ENCODE peak calls at places on chromosomes 2 and 18, in five cellular contexts. V is left ventricle myocardium inferior; S is GM23248; H is CD4-positive, alpha-beta T cell; M is hepatocyte. O is an unnamed sample.
A peak's percentile ranks its signal among the peaks of the same experiment; 100 is the strongest.

GRCh38 chr18:35276276-35276675 is 13.8 kb downstream of the ZSCAN30 start:
- DNase-seq in V (no peak), M (no peak), S (no peak), H (no peak), O (no peak)

GRCh38 chr2:12177052-12177994 is 430.9 kb downstream of the LPIN1 start:
- DNase-seq in M (peak; percentile 65), S (peak; percentile 85), V (peak; percentile 42), H (no peak), O (no peak)

GRCh38 chr2:31397099-31397498 is 17.4 kb downstream of the XDH start:
- DNase-seq in M (no peak), V (peak; percentile 64), H (no peak), S (no peak), O (no peak)

GRCh38 chr2:54666131-54666637 is 57.3 kb upstream of the EML6 start:
- DNase-seq in H (no peak), M (peak; percentile 52), S (peak; percentile 90), V (peak; percentile 59), O (no peak)

GRCh38 chr18:65761636-65762310 is 11.0 kb downstream of the CDH7 start:
- DNase-seq in H (no peak), M (no peak), V (no peak), S (no peak), O (no peak)

GRCh38 chr2:226031962-226032441 is 632.5 kb downstream of the NYAP2 start:
- DNase-seq in M (peak; percentile 48), V (no peak), H (no peak), S (peak; percentile 39), O (no peak)

GRCh38 chr2:68770271-68771111 is 35.9 kb downstream of the ARHGAP25 start:
- DNase-seq in M (no peak), S (no peak), H (no peak), V (no peak), O (no peak)

GRCh38 chr2:37156857-37157714 is at the start of gene EIF2AK2:
- DNase-seq in H (peak; percentile 72), V (peak; percentile 86), S (peak; percentile 96), M (peak; percentile 92), O (peak; percentile 79)

GRCh38 chr2:70995227-70995729 is 605 bp upstream of the TEX261 start:
- DNase-seq in S (peak; percentile 48), M (peak; percentile 78), V (no peak), H (peak; percentile 33), O (peak; percentile 33)

GRCh38 chr2:127051116-127051779 is 55.7 kb downstream of the BIN1 start:
- DNase-seq in S (no peak), M (no peak), H (no peak), V (peak; percentile 14), O (no peak)

GRCh38 chr2:46964835-46965560 is 49.4 kb upstream of the MCFD2 start:
- DNase-seq in M (no peak), H (no peak), V (no peak), S (no peak), O (no peak)

GRCh38 chr2:10123281-10123680 is 742 bp downstream of the RRM2 start:
- DNase-seq in V (no peak), H (no peak), M (no peak), S (peak; percentile 32), O (no peak)

GRCh38 chr2:214006601-214007000 is 404.3 kb upstream of the VWC2L start:
- DNase-seq in H (no peak), V (no peak), S (peak; percentile 14), M (no peak), O (no peak)

GRCh38 chr2:59858540-59858939 is 694.9 kb downstream of the BCL11A start:
- DNase-seq in H (no peak), V (no peak), M (no peak), S (no peak), O (no peak)

GRCh38 chr2:27855476-27855875 is 34.7 kb downstream of the RBKS start:
- DNase-seq in V (no peak), S (peak; percentile 88), H (no peak), M (no peak), O (no peak)

GRCh38 chr18:3877678-3878077 is 427.7 kb downstream of the TGIF1 start:
- DNase-seq in V (no peak), H (no peak), M (no peak), S (peak; percentile 50), O (no peak)

GRCh38 chr2:220555961-220556360 is 928.5 kb downstream of the SLC4A3 start:
- DNase-seq in H (no peak), S (peak; percentile 50), V (no peak), M (no peak), O (no peak)

GRCh38 chr2:220553150-220553549 is 925.7 kb downstream of the SLC4A3 start:
- DNase-seq in H (no peak), V (no peak), M (no peak), S (no peak), O (no peak)

GRCh38 chr2:220556658-220557057 is 929.2 kb downstream of the SLC4A3 start:
- DNase-seq in H (no peak), M (no peak), S (peak; percentile 80), V (no peak), O (no peak)

GRCh38 chr2:220550995-220551702 is 923.7 kb downstream of the SLC4A3 start:
- DNase-seq in H (no peak), V (no peak), S (no peak), M (no peak), O (no peak)
- H3K9me3 ChIP-seq in H (no peaks in the 10 kb centered on the region), V (no peaks in the 10 kb centered on the region), S (no peaks in the 10 kb centered on the region), M (no peaks in the 10 kb centered on the region), O (no peaks in the 10 kb centered on the region)

GRCh38 chr18:51630706-51631105 is 433.2 kb upstream of the MEX3C start:
- DNase-seq in V (no peak), M (no peak), S (no peak), H (no peak), O (no peak)
- H3K9me3 ChIP-seq in V (peaks cover 20% of the 10 kb centered on the region), M (no peaks in the 10 kb centered on the region), S (peaks cover 5% of the 10 kb centered on the region), H (no peaks in the 10 kb centered on the region), O (no peaks in the 10 kb centered on the region)

GRCh38 chr2:105840933-105841332 is 96.2 kb downstream of the NCK2 start:
- DNase-seq in V (no peak), H (no peak), M (no peak), S (no peak), O (no peak)

GRCh38 chr2:105839793-105840192 is 95.1 kb downstream of the NCK2 start:
- DNase-seq in M (no peak), V (no peak), H (no peak), S (no peak), O (no peak)

GRCh38 chr2:105834931-105835330 is 90.2 kb downstream of the NCK2 start:
- DNase-seq in V (no peak), M (no peak), S (no peak), H (no peak), O (no peak)

GRCh38 chr2:105836840-105837692 is 92.4 kb downstream of the NCK2 start:
- DNase-seq in S (no peak), M (no peak), H (no peak), V (no peak), O (no peak)

DNA sequence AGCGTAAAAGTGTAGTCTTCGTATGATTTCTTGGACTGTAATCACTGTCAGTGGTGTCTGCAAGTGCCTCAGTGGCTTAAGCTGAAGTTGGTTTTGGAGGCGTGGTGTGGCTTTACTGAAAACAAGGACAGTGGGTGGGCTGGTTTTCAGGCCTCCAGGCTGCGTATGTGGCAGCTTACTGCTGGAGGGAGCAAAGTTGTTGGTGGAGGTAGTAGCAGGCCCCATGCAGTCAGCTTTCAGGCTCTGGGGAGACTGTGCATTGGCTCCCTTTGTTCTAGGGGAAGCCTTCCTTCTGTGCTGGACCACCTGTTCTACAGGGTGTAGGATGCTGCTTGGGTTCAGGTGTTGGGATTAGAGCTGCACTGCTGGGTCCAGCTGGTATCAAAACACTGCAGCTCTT is 91.6 kb downstream of the NCK2 start:
- DNase-seq in V (no peak), H (no peak), S (no peak), M (no peak), O (no peak)
- H3K9me3 ChIP-seq in V (peaks cover 52% of the 10 kb centered on the region), H (peaks cover 46% of the 10 kb centered on the region), S (peaks cover 1% of the 10 kb centered on the region), M (peaks cover 24% of the 10 kb centered on the region), O (peaks cover 9% of the 10 kb centered on the region)

GRCh38 chr18:14947482-14948162 is 199.7 kb downstream of the ANKRD30B start:
- DNase-seq in V (no peak), H (no peak), M (no peak), S (no peak), O (no peak)
- H3K9me3 ChIP-seq in V (no peaks in the 10 kb centered on the region), H (no peaks in the 10 kb centered on the region), M (no peaks in the 10 kb centered on the region), S (no peaks in the 10 kb centered on the region), O (no peaks in the 10 kb centered on the region)

GRCh38 chr2:15936277-15937104 is 3.9 kb upstream of the MYCN start:
- DNase-seq in V (no peak), H (no peak), M (no peak), S (no peak), O (no peak)

GRCh38 chr2:15935675-15936074 is 4.7 kb upstream of the MYCN start:
- DNase-seq in V (no peak), M (no peak), S (no peak), H (no peak), O (no peak)

GRCh38 chr2:15933184-15933845 is 7.0 kb upstream of the MYCN start:
- DNase-seq in H (no peak), V (no peak), S (no peak), M (no peak), O (no peak)

GRCh38 chr2:15934291-15934945 is 5.9 kb upstream of the MYCN start:
- DNase-seq in S (no peak), V (no peak), H (no peak), M (no peak), O (no peak)

DNA sequence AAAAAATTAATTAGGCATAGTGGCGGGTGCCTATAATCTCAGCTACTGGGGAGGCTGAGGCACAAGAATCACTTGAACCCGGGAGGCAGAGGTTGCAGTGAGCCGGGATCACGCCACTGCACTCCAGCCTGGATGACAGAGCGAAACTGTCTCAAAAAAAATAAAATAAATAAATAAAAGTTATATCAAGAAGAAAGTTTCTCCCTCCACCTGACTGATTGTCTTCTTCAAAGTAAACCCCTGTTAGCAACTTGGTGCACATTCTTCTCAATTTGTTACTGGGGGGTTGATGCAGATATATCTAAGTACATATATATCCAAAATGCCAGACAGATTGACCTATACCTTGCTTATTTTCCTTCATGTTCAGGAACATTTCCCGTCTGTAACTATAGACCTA is 5.2 kb upstream of the MYCN start:
- DNase-seq in S (no peak), H (no peak), V (no peak), M (no peak), O (no peak)
- H3K9me3 ChIP-seq in S (no peaks in the 10 kb centered on the region), H (no peaks in the 10 kb centered on the region), V (no peaks in the 10 kb centered on the region), M (no peaks in the 10 kb centered on the region), O (no peaks in the 10 kb centered on the region)

GRCh38 chr2:29105375-29105774 is 9.8 kb upstream of the CLIP4 start:
- DNase-seq in M (no peak), H (no peak), V (no peak), S (no peak), O (no peak)
- H3K9me3 ChIP-seq in M (no peaks in the 10 kb centered on the region), H (no peaks in the 10 kb centered on the region), V (no peaks in the 10 kb centered on the region), S (no peaks in the 10 kb centered on the region), O (no peaks in the 10 kb centered on the region)